ENCODE peak calls at places on chromosomes 11 and 22, in four cellular contexts. U is lower lobe of right lung, E is SJSA1, D is ovary. L is an unnamed sample. For H3K9me3, the result is how much of the 10 kb centered on the place peaks cover.

GRCh38 chr11:24965780-24966179 is 468.9 kb downstream of the LUZP2 start:
- DNase-seq in U (no peak), E (no peak), D (no peak), L (no peak)

GRCh38 chr11:104484784-104485554 is 321.0 kb upstream of the PDGFD start:
- DNase-seq in U (no peak), E (no peak), D (no peak), L (no peak)

GRCh38 chr11:120877746-120878365 is 146.0 kb upstream of the TBCEL start:
- DNase-seq in U (no peak), E (no peak), D (no peak), L (no peak)

GRCh38 chr11:113655771-113656170 is 50.3 kb downstream of the TMPRSS5 start:
- DNase-seq in U (no peak), E (no peak), D (no peak), L (no peak)

GRCh38 chr11:11279956-11280689 is 72.9 kb downstream of the CSNK2A3 start:
- DNase-seq in U (no peak), E (peak), D (no peak), L (no peak)

GRCh38 chr11:34161812-34162506 is 56.5 kb downstream of the NAT10 start:
- DNase-seq in U (no peak), E (no peak), D (no peak), L (peak)

GRCh38 chr11:65377036-65377435 is 5.4 kb downstream of the SLC25A45 start:
- DNase-seq in U (no peak), E (no peak), D (no peak), L (no peak)

GRCh38 chr11:71209656-71210055 is 42.7 kb downstream of the SHANK2 start:
- DNase-seq in U (no peak), E (no peak), D (no peak), L (no peak)

GRCh38 chr11:130847517-130847916 is 68.8 kb downstream of the SNX19 start:
- DNase-seq in U (no peak), E (peak), D (no peak), L (no peak)

GRCh38 chr11:44305643-44306468 is 4.1 kb downstream of the ALX4 start:
- DNase-seq in U (peak), E (peak), D (no peak), L (no peak)

GRCh38 chr22:16651217-16651616 is 58.6 kb upstream of the CCT8L2 start:
- DNase-seq in U (no peak), E (no peak), D (no peak), L (no peak)

GRCh38 chr22:28560005-28560742 is 119.5 kb downstream of the TTC28 start:
- DNase-seq in U (no peak), E (peak), D (no peak), L (no peak)

GRCh38 chr11:102226702-102227101 is 90.6 kb upstream of the BIRC3 start:
- DNase-seq in U (no peak), E (no peak), D (no peak), L (no peak)

GRCh38 chr22:21012446-21013407 is 2.2 kb upstream of the P2RX6 start:
- DNase-seq in U (no peak), E (no peak), D (no peak), L (no peak)

GRCh38 chr22:30763815-30764686 is 69.4 kb downstream of the OSBP2 start:
- DNase-seq in U (no peak), E (peak), D (peak), L (no peak)

GRCh38 chr22:25368271-25368670 is 148.8 kb downstream of the CRYBB2 start:
- DNase-seq in U (no peak), E (peak), D (no peak), L (peak)

GRCh38 chr11:73171762-73172161 is 29.6 kb upstream of the FCHSD2 start:
- DNase-seq in U (no peak), E (peak), D (no peak), L (no peak)

GRCh38 chr11:45665206-45665932 is at the start of gene CHST1:
- DNase-seq in U (no peak), E (no peak), D (peak), L (peak)

GRCh38 chr11:72234514-72234830 is 9.5 kb downstream of the PHOX2A start:
- DNase-seq in U (no peak), E (no peak), D (no peak), L (no peak)

GRCh38 chr11:12862761-12863469 is 146.2 kb upstream of the RASSF10 start:
- DNase-seq in U (no peak), E (peak), D (peak), L (peak)

GRCh38 chr11:46072172-46072964 is 48.9 kb downstream of the PHF21A start:
- DNase-seq in U (no peak), E (no peak), D (no peak), L (no peak)

GRCh38 chr11:64445651-64446050 is 86.7 kb downstream of the RPS6KA4 start:
- DNase-seq in U (no peak), E (no peak), D (no peak), L (no peak)

GRCh38 chr11:125345706-125346561 is 150.1 kb downstream of the FEZ1 start:
- DNase-seq in U (peak), E (no peak), D (peak), L (peak)

GRCh38 chr11:93330446-93330984 is at the start of gene DEUP1:
- DNase-seq in U (peak), E (no peak), D (peak), L (peak)

GRCh38 chr11:18264035-18264434 is 2.0 kb upstream of the SAA1 start:
- DNase-seq in U (no peak), E (no peak), D (no peak), L (no peak)

GRCh38 chr11:47399860-47400812 is 8.3 kb upstream of the SLC39A13 start:
- DNase-seq in U (no peak), E (no peak), D (peak), L (peak)

GRCh38 chr22:35409783-35410662 is 10.1 kb downstream of the MCM5 start:
- DNase-seq in U (peak), E (no peak), D (no peak), L (peak)

GRCh38 chr11:21622995-21623394 is 569.9 kb upstream of the ANO5 start:
- DNase-seq in U (no peak), E (no peak), D (no peak), L (no peak)

GRCh38 chr11:28526406-28526751 is 418.2 kb downstream of the METTL15 start:
- DNase-seq in U (no peak), E (no peak), D (no peak), L (no peak)

GRCh38 chr22:49055406-49055805 is 772.3 kb downstream of the BRD1 start:
- DNase-seq in U (no peak), E (no peak), D (no peak), L (no peak)

GRCh38 chr11:129143335-129143734 is 48.8 kb downstream of the ARHGAP32 start:
- DNase-seq in U (peak), E (peak), D (peak), L (peak)

GRCh38 chr22:47672526-47672925 is 910.1 kb downstream of the TBC1D22A start:
- DNase-seq in U (no peak), E (no peak), D (no peak), L (no peak)

GRCh38 chr22:32699686-32700085 is 101.8 kb upstream of the TIMP3 start:
- DNase-seq in U (no peak), E (no peak), D (no peak), L (no peak)

DNA sequence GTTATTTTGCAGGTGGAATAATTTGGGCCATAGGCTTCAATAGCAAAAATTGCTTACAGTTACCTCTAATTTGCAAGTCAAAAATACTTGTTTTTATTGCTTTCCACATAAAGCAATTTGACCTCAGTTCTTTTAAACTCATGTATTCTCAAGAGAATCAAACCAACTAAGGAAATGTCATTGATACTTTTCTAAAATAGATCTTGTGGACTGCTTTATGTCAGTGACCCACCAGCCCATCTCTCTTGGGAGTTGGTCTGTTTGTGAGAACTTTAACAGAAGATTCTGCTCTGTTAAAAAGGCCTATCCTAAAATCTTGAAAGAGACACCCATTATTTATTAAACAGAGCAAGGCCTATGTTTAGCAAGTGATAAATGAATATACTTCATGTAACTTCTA is 75.2 kb downstream of the DDIAS start:
- DNase-seq in U (no peak), E (no peak), D (no peak), L (no peak)
- H3K27ac ChIP-seq in U (no peak), E (no peak), D (no peak), L (no peak)

GRCh38 chr11:8608646-8609045 is 14.6 kb upstream of the STK33 start:
- DNase-seq in U (no peak), E (no peak), D (no peak), L (no peak)

GRCh38 chr11:8603696-8604077 is 9.7 kb upstream of the STK33 start:
- DNase-seq in U (no peak), E (no peak), D (no peak), L (no peak)

GRCh38 chr11:8601376-8602133 is 7.5 kb upstream of the STK33 start:
- DNase-seq in U (no peak), E (no peak), D (no peak), L (no peak)

GRCh38 chr11:8605956-8606355 is 11.9 kb upstream of the STK33 start:
- DNase-seq in U (no peak), E (no peak), D (no peak), L (no peak)

GRCh38 chr11:8604078-8604723 is 10.2 kb upstream of the STK33 start:
- DNase-seq in U (peak), E (peak), D (no peak), L (peak)
- H3K4me3 ChIP-seq in U (no peak), E (no peak), D (no peak), L (no peak)

DNA sequence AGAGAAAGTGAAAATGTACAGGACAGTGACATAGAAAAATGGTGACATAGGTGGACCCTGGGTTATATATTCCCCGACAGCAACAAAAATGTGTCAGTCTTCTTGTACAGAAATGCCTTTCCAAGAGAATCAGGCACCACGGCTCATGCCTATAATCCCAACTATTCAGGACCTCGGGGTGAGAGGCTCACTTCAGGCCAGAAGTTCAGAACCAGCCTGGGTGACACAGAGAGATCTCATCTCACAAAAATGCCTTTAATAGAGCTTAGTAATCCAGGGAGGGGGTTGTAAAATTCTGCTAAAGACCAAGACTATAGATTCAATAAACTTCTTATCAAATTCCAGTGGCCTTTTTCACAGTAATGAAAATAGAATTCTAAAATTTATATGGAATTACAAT is 10.7 kb downstream of the ZNF195 start:
- DNase-seq in U (no peak), E (no peak), D (no peak), L (no peak)
- H3K9me3 ChIP-seq in U (under half), E (under half), D (under half), L (under half)

GRCh38 chr11:19510468-19510867 is 202.2 kb upstream of the NAV2 start:
- DNase-seq in U (no peak), E (no peak), D (no peak), L (no peak)
- H3K27ac ChIP-seq in U (no peak), E (no peak), D (no peak), L (no peak)

L was measured in right cardiac atrium.